ENCODE peak calls at places on chromosomes 12 and 14, in seven cellular contexts. One of them, this sample, is unnamed.

GRCh38 chr14:75333523-75334190 is 55.0 kb downstream of the FOS start:
- DNase-seq in GM12878: no peak
- DNase-seq in GM12892: peak; percentile 25
- DNase-seq in SK-N-SH: no peak
- DNase-seq in HepG2: no peak
- DNase-seq in H1: no peak
- DNase-seq in K562: no peak
- DNase-seq in this sample: no peak

GRCh38 chr14:99996951-99997571 is 68.2 kb upstream of the EVL start:
- DNase-seq in SK-N-SH: no peak
- DNase-seq in HepG2: no peak
- DNase-seq in K562: no peak
- DNase-seq in GM12892: no peak
- DNase-seq in H1: no peak
- DNase-seq in GM12878: no peak
- DNase-seq in this sample: no peak

GRCh38 chr12:107515446-107515958 is 170.1 kb upstream of the PWP1 start:
- DNase-seq in SK-N-SH: no peak
- DNase-seq in K562: no peak
- DNase-seq in H1: no peak
- DNase-seq in GM12878: no peak
- DNase-seq in GM12892: no peak
- DNase-seq in HepG2: no peak
- DNase-seq in this sample: no peak

GRCh38 chr14:82511399-82511798 is 977.7 kb upstream of the SEL1L start:
- DNase-seq in SK-N-SH: no peak
- DNase-seq in HepG2: no peak
- DNase-seq in GM12878: no peak
- DNase-seq in H1: no peak
- DNase-seq in K562: no peak
- DNase-seq in GM12892: no peak
- DNase-seq in this sample: no peak

GRCh38 chr12:101697930-101698781 is 716 bp downstream of the CHPT1 start:
- DNase-seq in GM12878: no peak
- DNase-seq in H1: no peak
- DNase-seq in GM12892: peak; percentile 52
- DNase-seq in SK-N-SH: no peak
- DNase-seq in K562: peak; percentile 52
- DNase-seq in HepG2: peak; percentile 22
- DNase-seq in this sample: peak; percentile 34

GRCh38 chr12:8644345-8645248 is 18.0 kb downstream of the MFAP5 start:
- DNase-seq in SK-N-SH: no peak
- DNase-seq in GM12892: no peak
- DNase-seq in H1: no peak
- DNase-seq in GM12878: peak; percentile 90
- DNase-seq in HepG2: no peak
- DNase-seq in K562: no peak
- DNase-seq in this sample: no peak

GRCh38 chr12:1778911-1779310 is 41.5 kb upstream of the LRTM2 start:
- DNase-seq in K562: no peak
- DNase-seq in GM12878: no peak
- DNase-seq in HepG2: no peak
- DNase-seq in SK-N-SH: no peak
- DNase-seq in GM12892: no peak
- DNase-seq in H1: no peak
- DNase-seq in this sample: no peak

GRCh38 chr12:32159925-32160324 is 53.3 kb downstream of the BICD1 start:
- DNase-seq in GM12878: no peak
- DNase-seq in K562: no peak
- DNase-seq in SK-N-SH: no peak
- DNase-seq in H1: no peak
- DNase-seq in HepG2: no peak
- DNase-seq in GM12892: no peak
- DNase-seq in this sample: no peak

GRCh38 chr14:91202234-91202974 is 42.1 kb downstream of the GPR68 start:
- DNase-seq in K562: peak; percentile 70
- DNase-seq in SK-N-SH: no peak
- DNase-seq in GM12878: no peak
- DNase-seq in HepG2: no peak
- DNase-seq in H1: no peak
- DNase-seq in GM12892: no peak
- DNase-seq in this sample: no peak

GRCh38 chr12:30447061-30447750 is 248.5 kb downstream of the IPO8 start:
- DNase-seq in SK-N-SH: no peak
- DNase-seq in GM12892: no peak
- DNase-seq in H1: no peak
- DNase-seq in K562: no peak
- DNase-seq in HepG2: no peak
- DNase-seq in GM12878: no peak
- DNase-seq in this sample: no peak

GRCh38 chr12:1351926-1352325 is 242.5 kb downstream of the FBXL14 start:
- DNase-seq in H1: no peak
- DNase-seq in SK-N-SH: no peak
- DNase-seq in GM12892: no peak
- DNase-seq in GM12878: no peak
- DNase-seq in K562: no peak
- DNase-seq in HepG2: no peak
- DNase-seq in this sample: no peak

GRCh38 chr12:122081697-122082221 is 3.2 kb downstream of the MLXIP start:
- DNase-seq in GM12878: peak; percentile 58
- DNase-seq in SK-N-SH: no peak
- DNase-seq in H1: no peak
- DNase-seq in HepG2: no peak
- DNase-seq in GM12892: no peak
- DNase-seq in K562: no peak
- DNase-seq in this sample: no peak

GRCh38 chr14:34355584-34356266 is 106.3 kb downstream of the SPTSSA start:
- DNase-seq in GM12892: no peak
- DNase-seq in H1: no peak
- DNase-seq in HepG2: peak; percentile 45
- DNase-seq in K562: no peak
- DNase-seq in SK-N-SH: peak; percentile 26
- DNase-seq in GM12878: no peak
- DNase-seq in this sample: no peak

GRCh38 chr12:53049582-53050318 is at the start of gene TNS2:
- DNase-seq in GM12892: peak; percentile 1
- DNase-seq in GM12878: no peak
- DNase-seq in HepG2: peak; percentile 72
- DNase-seq in SK-N-SH: peak; percentile 72
- DNase-seq in K562: peak; percentile 48
- DNase-seq in H1: peak; percentile 70
- DNase-seq in this sample: peak; percentile 6

GRCh38 chr12:113048716-113049127 is 7.8 kb upstream of the DTX1 start:
- DNase-seq in GM12878: no peak
- DNase-seq in GM12892: no peak
- DNase-seq in H1: no peak
- DNase-seq in K562: peak; percentile 75
- DNase-seq in SK-N-SH: peak; percentile 81
- DNase-seq in HepG2: peak; percentile 40
- DNase-seq in this sample: no peak

GRCh38 chr14:99248761-99249171 is 23.2 kb downstream of the BCL11B start:
- DNase-seq in SK-N-SH: no peak
- DNase-seq in H1: no peak
- DNase-seq in GM12878: no peak
- DNase-seq in HepG2: no peak
- DNase-seq in K562: no peak
- DNase-seq in GM12892: no peak
- DNase-seq in this sample: no peak

GRCh38 chr12:104056419-104056972 is 6.5 kb upstream of the GLT8D2 start:
- DNase-seq in GM12878: no peak
- DNase-seq in GM12892: no peak
- DNase-seq in H1: no peak
- DNase-seq in HepG2: no peak
- DNase-seq in SK-N-SH: no peak
- DNase-seq in K562: no peak
- DNase-seq in this sample: no peak

GRCh38 chr14:73661872-73662271 is 17.1 kb downstream of the DNAL1 start:
- DNase-seq in GM12878: no peak
- DNase-seq in K562: no peak
- DNase-seq in GM12892: no peak
- DNase-seq in HepG2: no peak
- DNase-seq in SK-N-SH: no peak
- DNase-seq in H1: no peak
- DNase-seq in this sample: no peak

GRCh38 chr14:73660511-73660910 is 15.7 kb downstream of the DNAL1 start:
- DNase-seq in SK-N-SH: no peak
- DNase-seq in GM12878: no peak
- DNase-seq in K562: no peak
- DNase-seq in GM12892: no peak
- DNase-seq in H1: no peak
- DNase-seq in HepG2: no peak
- DNase-seq in this sample: no peak

GRCh38 chr14:73665130-73665529 is 20.3 kb downstream of the DNAL1 start:
- DNase-seq in SK-N-SH: no peak
- DNase-seq in H1: no peak
- DNase-seq in K562: no peak
- DNase-seq in GM12878: no peak
- DNase-seq in GM12892: no peak
- DNase-seq in HepG2: no peak
- DNase-seq in this sample: no peak

GRCh38 chr14:73663548-73664212 is 18.9 kb downstream of the DNAL1 start:
- DNase-seq in SK-N-SH: no peak
- DNase-seq in H1: no peak
- DNase-seq in K562: no peak
- DNase-seq in HepG2: peak; percentile 81
- DNase-seq in GM12892: no peak
- DNase-seq in GM12878: peak; percentile 28
- DNase-seq in this sample: no peak

DNA sequence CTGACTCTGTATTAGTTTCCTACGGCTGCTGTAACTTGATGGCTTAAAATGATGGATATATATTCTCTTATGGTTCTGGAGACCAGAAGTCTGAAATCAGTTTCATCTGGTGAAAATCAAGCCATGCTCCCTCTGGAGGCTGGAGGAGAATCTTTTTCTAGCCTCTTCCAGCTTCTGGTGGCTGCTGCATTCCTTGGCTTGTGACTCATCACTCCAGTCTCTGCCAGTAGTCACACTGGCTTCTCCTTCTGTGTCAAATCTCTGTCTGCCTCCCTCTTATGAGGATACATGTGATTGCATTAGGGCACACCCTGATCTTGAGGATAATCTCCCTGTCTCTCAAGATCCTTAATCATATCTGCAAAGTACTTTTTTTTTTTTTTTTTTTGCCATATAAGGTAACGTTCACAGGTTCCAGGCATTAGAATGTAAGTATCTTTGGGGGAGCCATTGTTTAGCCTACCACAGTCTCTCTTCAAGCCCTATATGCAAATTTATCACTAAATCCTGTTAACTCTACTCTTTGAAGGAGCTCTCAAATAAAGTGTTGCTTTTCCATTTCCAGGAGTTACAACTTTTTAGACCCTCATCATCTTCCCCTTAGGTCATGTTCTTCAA is 17.8 kb downstream of the DNAL1 start:
- DNase-seq in HepG2: peak; percentile 60
- DNase-seq in SK-N-SH: peak; percentile 15
- DNase-seq in GM12892: no peak
- DNase-seq in H1: no peak
- DNase-seq in GM12878: no peak
- DNase-seq in K562: peak; percentile 23
- DNase-seq in this sample: no peak
- TF ChIP-seq TAF1 in HepG2: no peak
- TF ChIP-seq TAF1 in SK-N-SH: no peak
- TF ChIP-seq TAF1 in GM12892: no peak
- TF ChIP-seq TAF1 in H1: peak; percentile 15
- TF ChIP-seq TAF1 in GM12878: no peak
- TF ChIP-seq TAF1 in K562: no peak
- TF ChIP-seq TAF1 in this sample: no peak

GRCh38 chr14:50018236-50019210 is 97.8 kb downstream of the VCPKMT start:
- DNase-seq in GM12878: no peak
- DNase-seq in GM12892: no peak
- DNase-seq in K562: no peak
- DNase-seq in H1: no peak
- DNase-seq in HepG2: peak; percentile 83
- DNase-seq in SK-N-SH: no peak
- DNase-seq in this sample: no peak
- TF ChIP-seq TAF1 in GM12878: no peak
- TF ChIP-seq TAF1 in GM12892: no peak
- TF ChIP-seq TAF1 in K562: no peak
- TF ChIP-seq TAF1 in H1: no peak
- TF ChIP-seq TAF1 in HepG2: no peak
- TF ChIP-seq TAF1 in SK-N-SH: no peak
- TF ChIP-seq TAF1 in this sample: no peak

DNA sequence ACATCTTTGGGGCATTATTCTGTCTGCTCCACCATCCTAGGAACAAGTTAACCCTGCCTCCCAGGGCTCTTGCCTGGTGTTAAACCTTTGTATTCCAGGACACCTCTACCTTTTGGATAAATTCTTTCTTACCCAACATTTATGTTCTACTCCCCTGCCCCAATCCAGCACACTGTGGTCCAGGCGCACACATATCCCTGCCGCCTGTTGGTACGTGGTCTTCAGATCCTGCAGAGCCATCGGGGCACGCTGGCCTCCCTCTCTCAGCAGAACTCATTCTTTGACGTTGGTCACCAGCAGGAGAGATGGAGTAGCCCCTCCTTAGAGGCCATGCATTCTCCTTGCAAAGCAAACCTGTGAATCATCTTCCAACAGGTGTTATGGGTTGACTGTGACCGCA is 5.1 kb upstream of the TMEM179 start:
- DNase-seq in GM12878: no peak
- DNase-seq in HepG2: no peak
- DNase-seq in H1: no peak
- DNase-seq in K562: no peak
- DNase-seq in GM12892: no peak
- DNase-seq in SK-N-SH: no peak
- DNase-seq in this sample: no peak
- TF ChIP-seq TAF1 in GM12878: no peak
- TF ChIP-seq TAF1 in HepG2: no peak
- TF ChIP-seq TAF1 in H1: no peak
- TF ChIP-seq TAF1 in K562: no peak
- TF ChIP-seq TAF1 in GM12892: no peak
- TF ChIP-seq TAF1 in SK-N-SH: no peak
- TF ChIP-seq TAF1 in this sample: no peak

GRCh38 chr12:94686834-94687628 is 36.7 kb upstream of the TMCC3 start:
- DNase-seq in SK-N-SH: no peak
- DNase-seq in K562: no peak
- DNase-seq in H1: no peak
- DNase-seq in GM12878: no peak
- DNase-seq in GM12892: no peak
- DNase-seq in HepG2: no peak
- DNase-seq in this sample: no peak
- TF ChIP-seq TAF1 in SK-N-SH: no peak
- TF ChIP-seq TAF1 in K562: no peak
- TF ChIP-seq TAF1 in H1: no peak
- TF ChIP-seq TAF1 in GM12878: no peak
- TF ChIP-seq TAF1 in GM12892: no peak
- TF ChIP-seq TAF1 in HepG2: no peak
- TF ChIP-seq TAF1 in this sample: no peak

This sample was measured in GM12891.